ENCODE peak calls at places on chromosomes 3 and 15, in ten cellular contexts. W is foreskin melanocyte, Z is coronary artery, U is DMS53, X is GM04504, H is COR-L47, C is endothelial cell, F is anterior cingulate cortex, P is EL, M is KG1. L is an unnamed sample.

GRCh38 chr15:93862791-93863190 is 368.6 kb upstream of the MCTP2 start:
- DNase-seq in W (no peak), Z (no peak), U (no peak), X (no peak), H (no peak), C (no peak), F (no peak), P (no peak), M (peak), L (no peak)

GRCh38 chr3:47464603-47465002 is 11.1 kb downstream of the SCAP start:
- DNase-seq in W (no peak), Z (no peak), U (no peak), X (no peak), H (no peak), C (no peak), F (no peak), P (no peak), M (no peak), L (no peak)

GRCh38 chr15:74390552-74391288 is 23.3 kb upstream of the CYP11A1 start:
- DNase-seq in W (no peak), Z (no peak), U (no peak), X (no peak), H (no peak), C (no peak), F (no peak), P (no peak), M (no peak), L (no peak)

GRCh38 chr15:67125589-67126502 is 60.4 kb downstream of the SMAD3 start:
- DNase-seq in W (no peak), Z (peak), U (peak), X (peak), H (no peak), C (no peak), F (no peak), P (peak), M (no peak), L (no peak)

GRCh38 chr15:83549563-83549962 is 102.4 kb downstream of the SH3GL3 start:
- DNase-seq in W (no peak), Z (no peak), U (no peak), X (no peak), H (no peak), C (no peak), F (no peak), P (no peak), M (no peak), L (no peak)

GRCh38 chr3:194489736-194490612 is 3.2 kb upstream of the ATP13A3 start:
- DNase-seq in W (no peak), Z (no peak), U (no peak), X (no peak), H (no peak), C (no peak), F (no peak), P (peak), M (no peak), L (no peak)

GRCh38 chr15:85440451-85440850 is 60.0 kb downstream of the AKAP13 start:
- DNase-seq in W (no peak), Z (no peak), U (no peak), X (no peak), H (no peak), C (no peak), F (no peak), P (no peak), M (no peak), L (no peak)

GRCh38 chr3:57068437-57069089 is 8.1 kb downstream of the SPATA12 start:
- DNase-seq in W (no peak), Z (no peak), U (no peak), X (peak), H (no peak), C (no peak), F (no peak), P (peak), M (no peak), L (no peak)

GRCh38 chr15:92394327-92395175 is 870 bp downstream of the ST8SIA2 start:
- DNase-seq in W (no peak), Z (no peak), U (no peak), X (no peak), H (peak), C (peak), F (no peak), P (no peak), M (no peak), L (no peak)

GRCh38 chr15:67531379-67532059 is 10.6 kb downstream of the C15orf61 start:
- DNase-seq in W (no peak), Z (no peak), U (no peak), X (no peak), H (no peak), C (no peak), F (no peak), P (peak), M (no peak), L (no peak)

L was measured in naive thymus-derived CD4-positive, alpha-beta T cell.